ENCODE peak calls at places on chromosomes 7 and 10, in four cellular contexts. T, U, X and O are unnamed samples.

GRCh38 chr7:12637819-12638592 is 49.4 kb upstream of the ARL4A start:
- DNase-seq in T (no peak), U (no peak), X (no peak), O (no peak)

GRCh38 chr7:115145512-115145911 is 223.6 kb downstream of the MDFIC start:
- DNase-seq in X (no peak), U (no peak), T (peak; percentile 83), O (no peak)

GRCh38 chr7:117143580-117143979 is 179.3 kb downstream of the WNT2 start:
- DNase-seq in T (no peak), X (no peak), U (no peak), O (no peak)

GRCh38 chr7:129845972-129846327 is 106.8 kb downstream of the UBE2H start:
- DNase-seq in X (no peak), U (no peak), T (peak; percentile 55), O (no peak)

GRCh38 chr7:1692500-1693418 is 22.7 kb downstream of the ELFN1 start:
- DNase-seq in X (no peak), U (no peak), T (no peak), O (no peak)

GRCh38 chr10:31583358-31583757 is 264.3 kb downstream of the ZEB1 start:
- DNase-seq in T (no peak), U (no peak), X (no peak), O (no peak)

GRCh38 chr10:119342017-119342734 is 134.8 kb downstream of the GRK5 start:
- DNase-seq in U (peak; percentile 20), T (peak; percentile 72), X (no peak), O (no peak)

GRCh38 chr10:45454262-45454661 is 80.2 kb downstream of the ALOX5 start:
- DNase-seq in U (no peak), T (peak; percentile 21), X (no peak), O (no peak)

GRCh38 chr7:108294595-108294994 is 161.6 kb downstream of the NRCAM start:
- DNase-seq in X (no peak), U (no peak), T (no peak), O (no peak)

GRCh38 chr10:78416031-78416800 is 382.6 kb downstream of the RPS24 start:
- DNase-seq in T (no peak), U (no peak), X (no peak), O (no peak)

GRCh38 chr7:7641129-7641663 is 644 bp downstream of the UMAD1 start:
- DNase-seq in T (no peak), X (no peak), U (peak; percentile 11), O (no peak)

GRCh38 chr10:79295593-79295992 is 51.7 kb upstream of the PPIF start:
- DNase-seq in X (no peak), T (no peak), U (peak; percentile 36), O (no peak)

GRCh38 chr10:74177140-74177677 is 26.2 kb downstream of the ADK start:
- DNase-seq in U (peak; percentile 45), T (peak; percentile 18), X (no peak), O (peak; percentile 19)

GRCh38 chr7:96899108-96899507 is 106.2 kb upstream of the DLX6 start:
- DNase-seq in X (no peak), U (no peak), T (no peak), O (no peak)

GRCh38 chr7:151541709-151542499 is 22.2 kb upstream of the RHEB start:
- DNase-seq in X (no peak), U (no peak), T (no peak), O (no peak)

GRCh38 chr7:29810297-29810696 is 4.0 kb downstream of the WIPF3 start:
- DNase-seq in U (no peak), X (no peak), T (no peak), O (no peak)

GRCh38 chr7:29809533-29810155 is 3.3 kb downstream of the WIPF3 start:
- DNase-seq in X (no peak), U (no peak), T (no peak), O (no peak)

GRCh38 chr7:29812185-29812876 is 6.0 kb downstream of the WIPF3 start:
- DNase-seq in X (no peak), T (no peak), U (no peak), O (no peak)

GRCh38 chr7:29810813-29811482 is 4.6 kb downstream of the WIPF3 start:
- DNase-seq in T (no peak), X (no peak), U (no peak), O (no peak)

GRCh38 chr7:29811597-29811996 is 5.3 kb downstream of the WIPF3 start:
- DNase-seq in U (no peak), T (no peak), X (no peak), O (no peak)
- H3K27me3 ChIP-seq in U (peaks cover 41% of the 10 kb centered on the region), T (peaks cover 72% of the 10 kb centered on the region), X (peaks cover 11% of the 10 kb centered on the region), O (peaks cover 20% of the 10 kb centered on the region)

GRCh38 chr7:24877790-24878311 is 102.1 kb downstream of the OSBPL3 start:
- DNase-seq in X (no peak), U (peak; percentile 41), T (no peak), O (no peak)
- H3K4me3 ChIP-seq in X (no peak overlapping the region), U (no peak overlapping the region), T (no peak overlapping the region), O (peak overlapping the region; percentile 26)

GRCh38 chr10:89773081-89773480 is 71.7 kb downstream of the KIF20B start:
- DNase-seq in T (no peak), U (no peak), X (no peak), O (no peak)
- H3K4me1 ChIP-seq in T (no peaks in the 10 kb centered on the region), U (no peaks in the 10 kb centered on the region), X (no peaks in the 10 kb centered on the region), O (no peaks in the 10 kb centered on the region)

GRCh38 chr10:110671788-110672579 is 27.8 kb downstream of the RBM20 start:
- DNase-seq in T (peak; percentile 72), U (peak; percentile 75), X (peak; percentile 2), O (peak; percentile 24)

GRCh38 chr10:110667620-110668343 is 23.6 kb downstream of the RBM20 start:
- DNase-seq in X (no peak), T (no peak), U (no peak), O (no peak)

GRCh38 chr10:110672580-110672919 is 28.4 kb downstream of the RBM20 start:
- DNase-seq in U (no peak), T (no peak), X (no peak), O (no peak)

GRCh38 chr10:110668443-110668842 is 24.3 kb downstream of the RBM20 start:
- DNase-seq in U (no peak), X (no peak), T (no peak), O (no peak)

GRCh38 chr10:110670335-110670734 is 26.2 kb downstream of the RBM20 start:
- DNase-seq in U (no peak), T (no peak), X (no peak), O (no peak)
- H3K27me3 ChIP-seq in U (peaks cover 23% of the 10 kb centered on the region), T (peaks cover 4% of the 10 kb centered on the region), X (no peaks in the 10 kb centered on the region), O (peaks cover 20% of the 10 kb centered on the region)

GRCh38 chr7:583410-584121 is 63.9 kb upstream of the PDGFA start:
- DNase-seq in X (no peak), T (no peak), U (no peak), O (no peak)
- H3K4me3 ChIP-seq in X (no peak overlapping the region), T (no peak overlapping the region), U (no peak overlapping the region), O (peak overlapping the region; percentile 83)